ENCODE peak calls at places on chromosomes 3 and 15, in ten cellular contexts. O, I, M, S, N, D, C, E, A and Y are unnamed samples.

GRCh38 chr3:137572931-137573330 is 191.2 kb upstream of the SOX14 start:
- DNase-seq in O (no peak), I (no peak), M (no peak), S (no peak), N (no peak), D (no peak), C (no peak), E (no peak), A (no peak), Y (no peak)

GRCh38 chr3:187025656-187026320 is 95.5 kb downstream of the ST6GAL1 start:
- DNase-seq in O (no peak), I (no peak), M (peak), S (peak), N (no peak), D (no peak), C (no peak), E (no peak), A (no peak), Y (no peak)

GRCh38 chr3:40012381-40012780 is 203.0 kb downstream of the MYRIP start:
- DNase-seq in O (no peak), I (no peak), M (no peak), S (no peak), N (no peak), D (no peak), C (no peak), E (no peak), A (no peak), Y (no peak)

GRCh38 chr15:27066446-27066845 is 95.5 kb downstream of the GABRG3 start:
- DNase-seq in O (no peak), I (no peak), M (no peak), S (no peak), N (no peak), D (no peak), C (no peak), E (no peak), A (no peak), Y (no peak)

GRCh38 chr3:109275702-109276293 is 40.5 kb downstream of the DPPA2 start:
- DNase-seq in O (no peak), I (peak), M (no peak), S (peak), N (peak), D (no peak), C (no peak), E (no peak), A (no peak), Y (no peak)

GRCh38 chr3:157475921-157476395 is 27.3 kb downstream of the VEPH1 start:
- DNase-seq in O (no peak), I (no peak), M (no peak), S (peak), N (peak), D (no peak), C (no peak), E (no peak), A (no peak), Y (no peak)

GRCh38 chr3:126083511-126083912 is 412 bp downstream of the SLC41A3 start:
- DNase-seq in O (peak), I (peak), M (no peak), S (peak), N (no peak), D (peak), C (no peak), E (peak), A (no peak), Y (peak)

GRCh38 chr15:89307046-89307587 is 27.5 kb downstream of the POLG start:
- DNase-seq in O (no peak), I (no peak), M (no peak), S (no peak), N (no peak), D (no peak), C (no peak), E (no peak), A (no peak), Y (no peak)

GRCh38 chr3:182713743-182714517 is 79.4 kb upstream of the ATP11B start:
- DNase-seq in O (no peak), I (no peak), M (no peak), S (peak), N (peak), D (no peak), C (no peak), E (peak), A (peak), Y (peak)

GRCh38 chr3:107204121-107204520 is 173.1 kb upstream of the CCDC54 start:
- DNase-seq in O (no peak), I (no peak), M (no peak), S (no peak), N (no peak), D (no peak), C (no peak), E (no peak), A (no peak), Y (no peak)

GRCh38 chr3:54443572-54444161 is 321.3 kb downstream of the CACNA2D3 start:
- DNase-seq in O (no peak), I (no peak), M (no peak), S (no peak), N (no peak), D (no peak), C (no peak), E (no peak), A (no peak), Y (no peak)

GRCh38 chr15:82890338-82891024 is 62.0 kb downstream of the HOMER2 start:
- DNase-seq in O (no peak), I (no peak), M (no peak), S (no peak), N (no peak), D (no peak), C (no peak), E (no peak), A (no peak), Y (no peak)

GRCh38 chr3:134620476-134621115 is 30.2 kb downstream of the KY start:
- DNase-seq in O (no peak), I (no peak), M (no peak), S (no peak), N (no peak), D (no peak), C (peak), E (no peak), A (no peak), Y (no peak)

GRCh38 chr3:43583481-43583880 is 38.3 kb downstream of the ANO10 start:
- DNase-seq in O (no peak), I (no peak), M (no peak), S (no peak), N (no peak), D (no peak), C (no peak), E (no peak), A (no peak), Y (no peak)

GRCh38 chr3:46578973-46579755 is 13.1 kb upstream of the LRRC2 start:
- DNase-seq in O (no peak), I (peak), M (no peak), S (no peak), N (no peak), D (no peak), C (no peak), E (peak), A (no peak), Y (no peak)

GRCh38 chr3:52719618-52720017 is 13.7 kb downstream of the SPCS1 start:
- DNase-seq in O (no peak), I (no peak), M (no peak), S (no peak), N (no peak), D (no peak), C (no peak), E (no peak), A (no peak), Y (no peak)

GRCh38 chr3:113867506-113867905 is 28.9 kb downstream of the GRAMD1C start:
- DNase-seq in O (no peak), I (no peak), M (no peak), S (no peak), N (peak), D (no peak), C (no peak), E (no peak), A (no peak), Y (no peak)

GRCh38 chr3:192875971-192876565 is 41.6 kb downstream of the MB21D2 start:
- DNase-seq in O (no peak), I (no peak), M (no peak), S (no peak), N (no peak), D (no peak), C (no peak), E (no peak), A (no peak), Y (no peak)

GRCh38 chr15:64903331-64903950 is 8.3 kb upstream of the ANKDD1A start:
- DNase-seq in O (no peak), I (no peak), M (no peak), S (no peak), N (no peak), D (no peak), C (peak), E (no peak), A (no peak), Y (no peak)

GRCh38 chr3:154188846-154189245 is 67.7 kb downstream of the ARHGEF26 start:
- DNase-seq in O (no peak), I (no peak), M (no peak), S (no peak), N (no peak), D (no peak), C (no peak), E (no peak), A (no peak), Y (no peak)

GRCh38 chr15:86236721-86237121 is 157.1 kb downstream of the AGBL1 start:
- DNase-seq in O (no peak), I (no peak), M (no peak), S (peak), N (no peak), D (no peak), C (no peak), E (no peak), A (no peak), Y (no peak)